ENCODE peak calls at places on chromosomes 6 and 20, in seven cellular contexts. R is stimulated activated CD4-positive, alpha-beta T cell treated with anti-CD3 and anti-CD28 coated beads, Interleukin-4, amount 100 ng/mL, for 24 hours; C is activated T-helper 9 cell treated with anti-CD3 and anti-CD28 coated beads, Interleukin-2, amount 50 U/mL, for 16 hours; W is stimulated activated naive B cell treated with anti-CD40 and anti-IgM and Interleukin-4, amounts not matched to agents 10 μg/mL and 1 μg/mL and 100 μg/mL, for 72 hours; D is fibroblast of lung; L is HTR-8/SVneo; U is astrocyte. J is an unnamed sample.

GRCh38 chr20:56343861-56344381 is 14.9 kb upstream of the FAM210B start:
- DNase-seq in R (peak; percentile 24), C (peak; percentile 5), W (peak; percentile 18), U (no peak), L (peak; percentile 45), D (peak; percentile 27), J (peak; percentile 8)

GRCh38 chr6:10418862-10419748 is 4.2 kb upstream of the TFAP2A start:
- DNase-seq in U (peak; percentile 47), C (no peak), W (no peak), D (peak; percentile 65), R (no peak), L (no peak), J (no peak)

GRCh38 chr6:125432014-125432413 is 130.2 kb upstream of the HDDC2 start:
- DNase-seq in R (no peak), C (no peak), L (no peak), W (no peak), U (no peak), D (no peak), J (no peak)

GRCh38 chr6:167855825-167856425 is 29.2 kb downstream of the AFDN start:
- DNase-seq in R (peak; percentile 6), W (no peak), U (peak; percentile 98), C (no peak), L (peak; percentile 31), D (peak; percentile 98), J (no peak)

GRCh38 chr6:51289041-51289440 is 470.4 kb downstream of the TFAP2B start:
- DNase-seq in D (peak; percentile 73), R (no peak), U (peak; percentile 68), W (no peak), L (no peak), C (no peak), J (no peak)

GRCh38 chr6:131782764-131783163 is 25.1 kb upstream of the ENPP1 start:
- DNase-seq in D (no peak), L (peak; percentile 18), C (no peak), W (no peak), R (no peak), U (no peak), J (no peak)

GRCh38 chr20:6559791-6560190 is 207.7 kb upstream of the BMP2 start:
- DNase-seq in W (no peak), R (no peak), D (no peak), L (no peak), C (no peak), U (no peak), J (no peak)

GRCh38 chr6:82251942-82252341 is 4.4 kb upstream of the IBTK start:
- DNase-seq in R (no peak), C (no peak), U (no peak), W (no peak), D (peak; percentile 27), L (peak; percentile 29), J (no peak)

GRCh38 chr6:7165736-7166296 is 58.1 kb downstream of the RREB1 start:
- DNase-seq in W (no peak), R (no peak), U (no peak), L (no peak), C (no peak), D (peak; percentile 37), J (no peak)